ENCODE peak calls at places on chromosomes 2 and 18, in six cellular contexts. F is mesendoderm, V is IMR-90, S is neuronal stem cell, H is H1, Q is trophoblast cell. R is an unnamed sample.

GRCh38 chr18:2471523-2471922 is 99.8 kb downstream of the METTL4 start:
- DNase-seq in F (no peak), V (no peak), S (no peak), H (no peak), Q (peak; percentile 9), R (no peak)

GRCh38 chr2:70381235-70381634 is 79.4 kb upstream of the FAM136A start:
- DNase-seq in F (no peak), V (peak; percentile 2), S (no peak), H (no peak), Q (no peak), R (no peak)

GRCh38 chr2:129239143-129239542 is 740.3 kb upstream of the RAB6C start:
- DNase-seq in F (no peak), V (no peak), S (no peak), H (no peak), Q (no peak), R (no peak)

GRCh38 chr2:152730591-152731333 is 12.3 kb downstream of the ARL6IP6 start:
- DNase-seq in F (no peak), V (no peak), S (no peak), H (no peak), Q (peak; percentile 66), R (peak; percentile 38)

GRCh38 chr18:61606759-61607158 is 273.5 kb downstream of the CDH20 start:
- DNase-seq in F (peak; percentile 99), V (peak; percentile 93), S (peak; percentile 2), H (peak; percentile 54), Q (peak; percentile 63), R (peak; percentile 91)

GRCh38 chr2:26018184-26018716 is 15.6 kb upstream of the RAB10 start:
- DNase-seq in F (peak; percentile 85), V (peak; percentile 88), S (no peak), H (peak; percentile 53), Q (peak; percentile 77), R (peak; percentile 86)

GRCh38 chr2:154133823-154134222 is 262.1 kb downstream of the GALNT13 start:
- DNase-seq in F (no peak), V (no peak), S (no peak), H (no peak), Q (no peak), R (no peak)

GRCh38 chr2:2083113-2083757 is 247.8 kb downstream of the MYT1L start:
- DNase-seq in F (no peak), V (no peak), S (no peak), H (no peak), Q (peak; percentile 49), R (no peak)

GRCh38 chr2:100812141-100812540 is 7.8 kb upstream of the NPAS2 start:
- DNase-seq in F (no peak), V (no peak), S (no peak), H (no peak), Q (no peak), R (no peak)

GRCh38 chr2:127621981-127622431 is 23.9 kb upstream of the GPR17 start:
- DNase-seq in F (no peak), V (no peak), S (no peak), H (no peak), Q (no peak), R (no peak)

GRCh38 chr18:58952871-58953270 is 88.2 kb downstream of the ZNF532 start:
- DNase-seq in F (peak; percentile 71), V (no peak), S (no peak), H (no peak), Q (peak; percentile 15), R (no peak)

GRCh38 chr2:100058014-100058310 is 84.4 kb downstream of the AFF3 start:
- DNase-seq in F (no peak), V (peak; percentile 49), S (no peak), H (no peak), Q (peak; percentile 69), R (no peak)

GRCh38 chr2:20200697-20201555 is 24.0 kb downstream of the SDC1 start:
- DNase-seq in F (no peak), V (no peak), S (no peak), H (no peak), Q (no peak), R (no peak)

GRCh38 chr2:144097440-144098225 is 422.3 kb downstream of the ZEB2 start:
- DNase-seq in F (no peak), V (no peak), S (no peak), H (no peak), Q (no peak), R (peak; percentile 58)

GRCh38 chr2:240390091-240391073 is 45.1 kb upstream of the GPC1 start:
- DNase-seq in F (no peak), V (no peak), S (no peak), H (no peak), Q (no peak), R (no peak)

GRCh38 chr2:54455584-54456525 is at the start of gene SPTBN1:
- DNase-seq in F (peak; percentile 93), V (peak; percentile 90), S (peak; percentile 86), H (peak; percentile 83), Q (peak; percentile 71), R (peak; percentile 93)

DNA sequence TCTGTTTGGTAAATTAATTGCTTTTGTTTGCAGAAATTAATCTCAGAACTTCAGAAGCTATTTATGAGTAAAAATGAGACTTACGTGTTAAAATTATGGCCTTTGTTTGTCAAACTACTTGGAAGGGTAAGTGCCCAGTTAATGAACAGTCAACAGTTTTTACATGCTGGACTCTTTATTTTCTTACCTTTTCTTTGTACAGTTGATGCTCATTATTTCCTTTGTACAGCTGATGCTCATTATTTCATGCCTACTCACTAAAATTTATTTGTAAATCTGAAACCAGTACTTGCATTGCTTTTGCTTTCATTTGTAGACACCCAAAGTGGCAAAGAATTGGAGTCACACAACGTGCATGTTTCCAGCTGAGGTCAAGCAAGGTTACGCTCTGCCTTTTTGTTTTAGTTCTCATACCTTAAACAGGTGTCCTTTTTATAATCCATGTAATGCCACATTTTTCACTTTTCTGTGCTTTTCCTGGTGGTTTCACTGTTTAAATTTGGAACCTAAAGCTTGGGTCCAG is 13.3 kb downstream of the RIF1 start:
- DNase-seq in F (no peak), V (no peak), S (no peak), H (no peak), Q (no peak), R (no peak)
- H3K36me3 ChIP-seq in F (peaks cover 7% of the 10 kb centered on the region), V (peaks cover 35% of the 10 kb centered on the region), S (peaks cover 100% of the 10 kb centered on the region), H (peaks cover 88% of the 10 kb centered on the region), Q (peaks cover 24% of the 10 kb centered on the region), R (peaks cover 23% of the 10 kb centered on the region)

DNA sequence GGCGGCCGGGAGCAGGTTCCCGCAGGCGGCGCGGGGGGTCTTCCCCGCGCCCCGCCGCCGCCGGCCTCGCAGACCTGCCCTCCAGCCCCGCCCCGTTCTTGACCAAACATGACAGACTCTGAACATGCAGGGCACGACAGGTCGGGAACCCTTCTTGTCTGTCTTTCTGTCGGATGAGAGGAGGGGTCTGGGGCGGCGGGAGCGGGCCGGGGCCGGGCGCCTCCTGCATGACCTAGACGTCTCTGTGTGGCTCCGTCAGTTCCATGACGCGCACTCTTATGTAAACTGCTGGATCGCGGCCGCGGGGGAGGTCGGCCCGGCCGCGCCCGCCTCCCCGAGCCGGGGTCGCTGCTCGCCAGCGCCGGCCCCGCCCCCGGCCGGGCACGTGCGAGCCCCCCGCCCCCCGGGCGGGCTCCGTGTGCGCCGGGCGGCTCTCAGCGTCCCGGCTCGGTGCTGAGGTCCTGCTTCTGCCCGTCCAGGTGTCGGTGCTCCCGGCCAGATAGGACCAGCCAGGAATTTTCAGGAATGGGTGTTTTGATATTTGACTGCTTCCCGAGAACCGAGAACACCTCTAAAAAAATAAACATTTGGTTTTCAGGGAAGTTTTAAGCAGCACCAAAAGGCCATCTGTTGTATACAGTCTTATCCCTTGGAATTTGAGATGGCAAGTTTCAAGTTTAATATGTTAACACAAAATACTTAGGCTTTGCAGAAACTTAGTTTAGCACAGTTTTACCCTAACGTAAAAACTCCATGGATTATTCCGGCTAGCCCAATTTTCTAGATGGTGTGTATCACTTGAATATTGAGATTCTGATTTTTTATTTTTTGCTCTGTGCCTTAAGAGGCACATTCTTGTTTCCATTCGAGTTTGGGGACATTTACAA is 733 bp downstream of the ZC3H6 start:
- DNase-seq in F (peak; percentile 94), V (peak; percentile 87), S (peak; percentile 79), H (peak; percentile 85), Q (peak; percentile 80), R (peak; percentile 90)
- H3K4ac ChIP-seq in F (peak overlapping the region; percentile 98), V (peak overlapping the region; percentile 97), S (peak overlapping the region; percentile 100), H (peak overlapping the region; percentile 96), Q (peak overlapping the region; percentile 98), R (peak overlapping the region; percentile 100)

DNA sequence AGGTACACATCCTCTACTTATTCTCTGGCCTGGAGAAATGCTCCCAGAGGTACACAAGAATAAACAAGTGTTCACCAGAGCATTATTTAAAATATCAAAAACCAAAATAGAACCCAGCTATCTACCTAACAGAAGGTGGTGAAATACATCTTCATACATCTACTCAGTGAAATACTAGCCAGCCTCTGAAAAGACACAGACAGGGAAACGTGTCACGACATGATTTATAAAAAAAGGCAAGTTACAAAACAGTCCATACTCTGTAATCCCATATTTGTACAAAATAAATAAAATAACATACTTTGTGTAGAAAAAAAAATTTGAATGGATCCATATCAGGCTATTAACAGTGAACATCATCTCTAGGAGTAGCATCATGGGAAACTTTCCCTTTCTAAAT is 38.2 kb downstream of the KANSL3 start:
- DNase-seq in F (no peak), V (no peak), S (no peak), H (no peak), Q (no peak), R (no peak)
- H3K36me3 ChIP-seq in F (peaks cover 11% of the 10 kb centered on the region), V (peaks cover 61% of the 10 kb centered on the region), S (peaks cover 97% of the 10 kb centered on the region), H (peaks cover 76% of the 10 kb centered on the region), Q (peaks cover 41% of the 10 kb centered on the region), R (peaks cover 49% of the 10 kb centered on the region)

DNA sequence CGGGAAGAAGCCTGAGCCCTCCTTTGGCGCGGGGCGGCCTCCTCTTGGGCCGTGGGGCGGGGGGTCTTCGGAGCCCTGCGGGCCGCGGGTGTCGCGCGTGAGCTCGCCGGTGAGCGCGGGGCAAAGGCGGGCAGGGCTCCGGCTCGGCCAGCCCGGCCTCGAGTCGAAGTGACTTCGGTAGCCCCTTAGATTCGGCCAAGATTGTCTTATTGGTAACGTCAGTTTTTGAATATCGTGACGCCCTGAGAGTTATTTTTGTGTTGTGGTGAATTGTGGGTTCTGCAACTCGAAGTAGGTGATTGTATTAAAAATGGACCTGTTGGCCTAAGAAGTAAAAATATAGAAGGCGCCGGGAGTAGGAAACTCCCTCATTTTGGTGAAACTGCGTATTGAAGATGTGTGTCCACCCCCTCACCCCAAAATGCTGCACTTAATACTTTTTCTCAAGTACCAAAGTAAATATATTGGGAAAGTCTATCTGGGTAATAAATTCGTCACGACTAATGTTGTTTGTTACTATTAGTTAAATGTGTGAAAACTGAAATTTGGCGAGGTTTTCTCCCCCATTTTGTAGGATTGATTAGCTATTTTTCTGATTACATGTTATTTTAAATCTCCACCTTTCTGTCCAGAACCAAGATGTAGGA is 746 bp downstream of the MARCHF7 start:
- DNase-seq in F (no peak), V (no peak), S (no peak), H (no peak), Q (no peak), R (peak; percentile 33)
- H3K4ac ChIP-seq in F (peak overlapping the region; percentile 97), V (peak overlapping the region; percentile 97), S (no peak overlapping the region), H (peak overlapping the region; percentile 72), Q (peak overlapping the region; percentile 99), R (peak overlapping the region; percentile 100)

GRCh38 chr2:61045999-61046398 is 19.7 kb upstream of the SANBR start:
- DNase-seq in F (no peak), V (peak; percentile 65), S (no peak), H (no peak), Q (no peak), R (peak; percentile 40)
- H3K36me3 ChIP-seq in F (no peaks in the 10 kb centered on the region), V (peaks cover 14% of the 10 kb centered on the region), S (peaks cover 78% of the 10 kb centered on the region), H (peaks cover 40% of the 10 kb centered on the region), Q (peaks cover 10% of the 10 kb centered on the region), R (peaks cover 12% of the 10 kb centered on the region)

GRCh38 chr2:159615187-159615935 is 987 bp downstream of the BAZ2B start:
- DNase-seq in F (peak; percentile 97), V (peak; percentile 91), S (peak; percentile 78), H (peak; percentile 85), Q (peak; percentile 85), R (peak; percentile 97)
- H3K4ac ChIP-seq in F (peak overlapping the region; percentile 83), V (peak overlapping the region; percentile 92), S (no peak overlapping the region), H (peak overlapping the region; percentile 89), Q (peak overlapping the region; percentile 96), R (peak overlapping the region; percentile 92)

R was measured in mesenchymal stem cell.